ENCODE peak calls at places on chromosomes 12 and 14, in nine cellular contexts. X, M, A, R, Q, V, I, E and L are unnamed samples.

GRCh38 chr14:92480856-92481255 is 32.7 kb upstream of the RIN3 start:
- DNase-seq in M (no peak), R (no peak), Q (peak; percentile 31), E (no peak), I (no peak), A (no peak), V (no peak), X (no peak), L (no peak)

GRCh38 chr12:11133816-11134215 is 628 bp downstream of the TAS2R30 start:
- DNase-seq in X (no peak), M (no peak), V (no peak), I (no peak), Q (no peak), E (no peak), A (no peak), R (no peak), L (no peak)

GRCh38 chr12:19885092-19885813 is 446.0 kb downstream of the AEBP2 start:
- DNase-seq in R (peak; percentile 54), A (no peak), E (no peak), V (no peak), X (no peak), Q (no peak), M (no peak), I (peak; percentile 63), L (no peak)

GRCh38 chr14:70107309-70107708 is 81.4 kb downstream of the SLC8A3 start:
- DNase-seq in V (no peak), E (no peak), I (no peak), M (no peak), R (no peak), X (no peak), Q (no peak), A (no peak), L (no peak)

GRCh38 chr12:122096591-122097149 is 18.1 kb downstream of the MLXIP start:
- DNase-seq in Q (no peak), X (no peak), V (no peak), A (no peak), M (no peak), R (peak; percentile 70), I (peak; percentile 82), E (no peak), L (no peak)

GRCh38 chr14:92670177-92670576 is 78.2 kb downstream of the LGMN start:
- DNase-seq in R (peak; percentile 86), V (no peak), A (no peak), I (peak; percentile 60), M (peak; percentile 11), X (peak; percentile 97), E (peak; percentile 57), Q (no peak), L (peak; percentile 63)

GRCh38 chr12:131442337-131442918 is 268.5 kb upstream of the SFSWAP start:
- DNase-seq in R (no peak), X (no peak), A (no peak), E (no peak), V (no peak), M (no peak), I (no peak), Q (no peak), L (no peak)

GRCh38 chr14:33480589-33481184 is 470.2 kb downstream of the EGLN3 start:
- DNase-seq in R (no peak), X (no peak), Q (no peak), A (no peak), I (no peak), V (no peak), E (no peak), M (no peak), L (no peak)

DNA sequence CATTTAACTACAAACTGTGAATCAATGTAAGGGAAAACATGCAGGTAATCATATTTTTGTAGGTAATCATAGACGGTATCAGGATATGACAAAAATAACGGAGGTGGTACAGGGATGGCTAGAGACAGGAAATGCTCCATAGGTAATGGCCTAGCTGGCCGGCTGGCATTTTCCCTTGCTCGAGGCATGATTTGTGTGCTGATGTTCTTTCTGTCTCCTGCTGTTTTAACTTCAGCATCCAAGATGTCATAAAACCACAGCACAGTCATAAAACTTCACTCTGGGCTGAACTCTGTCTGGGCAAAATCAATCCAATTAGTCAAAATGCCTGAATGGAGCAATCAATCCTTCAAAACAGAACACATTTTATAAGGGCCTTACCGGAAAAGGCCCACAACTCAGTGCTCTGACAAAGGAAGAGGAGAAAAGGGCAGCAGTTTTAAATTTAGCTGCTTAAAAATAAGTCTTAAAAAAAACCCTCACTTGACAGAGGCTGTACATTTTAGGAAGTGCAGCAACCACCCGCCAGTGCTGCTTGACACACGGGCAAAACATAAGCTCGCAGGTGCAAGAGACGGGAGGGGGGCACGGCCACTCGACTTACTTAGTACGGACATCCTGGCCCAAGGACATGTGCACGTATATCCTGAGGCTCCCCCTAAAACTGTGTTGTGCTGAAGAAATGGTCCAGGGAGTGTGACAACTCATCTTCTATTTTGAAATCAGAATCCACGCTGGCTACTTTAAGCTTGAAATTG is 40.5 kb upstream of the GPR68 start:
- DNase-seq in R (no peak), V (no peak), X (no peak), M (no peak), I (no peak), A (no peak), Q (no peak), E (peak; percentile 39), L (no peak)
- H3K4me3 ChIP-seq in R (no peak overlapping the region), V (no peak overlapping the region), X (no peak overlapping the region), M (no peak overlapping the region), I (no peak overlapping the region), A (no peak overlapping the region), Q (no peak overlapping the region), E (no peak overlapping the region), L (no peak overlapping the region)

GRCh38 chr14:93984070-93984469 is 7.7 kb upstream of the ASB2 start:
- DNase-seq in X (no peak), A (no peak), Q (no peak), I (no peak), E (peak; percentile 26), V (no peak), R (peak; percentile 81), M (peak; percentile 7), L (no peak)

GRCh38 chr14:93987376-93987775 is 9.7 kb upstream of the CCDC197 start:
- DNase-seq in A (no peak), V (no peak), E (no peak), X (no peak), I (no peak), M (no peak), Q (no peak), R (no peak), L (no peak)

GRCh38 chr14:93986972-93987371 is 10.1 kb upstream of the CCDC197 start:
- DNase-seq in M (no peak), E (no peak), I (no peak), R (no peak), X (no peak), V (no peak), Q (no peak), A (no peak), L (no peak)

GRCh38 chr14:93982684-93983007 is 6.3 kb upstream of the ASB2 start:
- DNase-seq in E (peak; percentile 28), R (no peak), I (no peak), M (no peak), V (no peak), X (no peak), A (no peak), Q (no peak), L (no peak)

DNA sequence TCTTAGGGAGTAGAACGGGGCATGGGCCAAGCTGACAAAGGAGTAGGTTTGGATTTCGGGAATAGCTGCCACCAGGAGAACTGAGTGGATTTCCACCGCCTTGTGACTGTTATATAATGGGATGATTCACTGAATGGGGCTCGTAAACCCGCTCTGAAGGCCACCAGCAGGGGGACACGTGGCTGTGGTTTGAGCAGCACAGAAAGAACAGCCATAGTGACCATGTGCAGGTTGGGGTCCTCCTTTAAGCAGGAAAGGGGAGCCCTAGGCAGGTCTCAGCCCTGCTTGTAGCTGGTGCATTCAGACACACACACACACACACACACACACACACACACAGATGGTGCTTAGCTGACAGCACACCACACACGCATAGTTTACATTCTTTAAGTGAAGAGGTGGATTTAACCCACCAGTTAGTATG is 8.6 kb upstream of the ASB2 start:
- DNase-seq in E (peak; percentile 27), X (peak; percentile 36), R (peak; percentile 91), V (peak; percentile 76), A (peak; percentile 77), I (peak; percentile 59), M (peak; percentile 70), Q (no peak), L (peak; percentile 40)
- TF ChIP-seq CTCF in E (no peak), X (peak; percentile 56), R (peak; percentile 50), V (peak; percentile 24), A (peak; percentile 85), I (peak; percentile 28), M (peak; percentile 62), Q (no peak), L (peak; percentile 42)

DNA sequence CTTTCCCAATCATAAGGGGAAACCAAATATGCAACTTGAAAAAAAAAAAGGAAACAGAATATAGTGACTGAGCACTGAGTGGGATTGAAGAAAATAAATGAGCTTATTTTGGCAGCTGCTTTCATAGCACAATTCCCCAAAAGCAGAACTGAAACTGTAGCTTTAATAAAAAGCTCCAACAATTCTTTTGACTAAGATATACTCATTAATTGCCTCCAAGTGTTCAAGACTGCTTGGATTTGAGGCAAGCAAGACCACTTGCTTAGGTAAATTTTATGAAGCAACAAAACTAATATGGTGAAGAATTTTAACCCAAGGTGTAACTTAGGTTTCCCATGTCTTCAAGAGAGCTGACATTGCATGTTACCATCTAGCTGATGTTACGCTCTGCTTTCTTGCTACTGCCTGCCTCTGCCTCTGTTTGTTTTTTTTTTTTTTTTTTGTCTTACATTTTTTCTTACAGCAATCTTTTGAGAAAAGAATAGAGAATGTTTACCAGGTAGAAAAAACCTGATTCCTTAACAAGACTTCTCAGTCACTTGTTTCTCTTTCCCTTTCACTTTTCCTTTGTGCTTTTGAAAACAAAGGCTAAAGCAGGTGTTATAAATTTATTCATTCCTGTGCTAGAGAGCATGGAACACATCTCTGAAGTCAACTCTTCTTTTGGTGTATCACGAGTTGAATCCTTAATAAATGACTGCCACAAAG is 134.4 kb downstream of the BCAT1 start:
- DNase-seq in V (no peak), E (no peak), I (no peak), R (no peak), Q (no peak), A (no peak), M (no peak), X (no peak), L (peak; percentile 63)
- H3K4me3 ChIP-seq in V (no peak overlapping the region), E (peak overlapping the region; percentile 26), I (no peak overlapping the region), R (no peak overlapping the region), Q (peak overlapping the region; percentile 21), A (no peak overlapping the region), M (no peak overlapping the region), X (no peak overlapping the region), L (peak overlapping the region; percentile 45)

GRCh38 chr12:109430244-109430643 is 46.9 kb downstream of the KCTD10 start:
- DNase-seq in E (no peak), I (no peak), Q (no peak), X (no peak), A (no peak), M (no peak), R (no peak), V (no peak), L (no peak)

GRCh38 chr12:109432431-109432830 is 44.7 kb downstream of the KCTD10 start:
- DNase-seq in I (no peak), R (no peak), M (peak; percentile 23), A (no peak), X (no peak), Q (no peak), E (no peak), V (no peak), L (peak; percentile 3)

GRCh38 chr12:109432842-109433304 is 44.2 kb downstream of the KCTD10 start:
- DNase-seq in X (peak; percentile 30), E (peak; percentile 89), M (peak; percentile 91), A (peak; percentile 69), I (peak; percentile 84), V (peak; percentile 69), R (peak; percentile 78), Q (peak; percentile 82), L (peak; percentile 82)

GRCh38 chr12:109423392-109423791 is 53.7 kb downstream of the KCTD10 start:
- DNase-seq in M (no peak), I (no peak), V (no peak), E (no peak), X (no peak), R (no peak), A (no peak), Q (no peak), L (no peak)

DNA sequence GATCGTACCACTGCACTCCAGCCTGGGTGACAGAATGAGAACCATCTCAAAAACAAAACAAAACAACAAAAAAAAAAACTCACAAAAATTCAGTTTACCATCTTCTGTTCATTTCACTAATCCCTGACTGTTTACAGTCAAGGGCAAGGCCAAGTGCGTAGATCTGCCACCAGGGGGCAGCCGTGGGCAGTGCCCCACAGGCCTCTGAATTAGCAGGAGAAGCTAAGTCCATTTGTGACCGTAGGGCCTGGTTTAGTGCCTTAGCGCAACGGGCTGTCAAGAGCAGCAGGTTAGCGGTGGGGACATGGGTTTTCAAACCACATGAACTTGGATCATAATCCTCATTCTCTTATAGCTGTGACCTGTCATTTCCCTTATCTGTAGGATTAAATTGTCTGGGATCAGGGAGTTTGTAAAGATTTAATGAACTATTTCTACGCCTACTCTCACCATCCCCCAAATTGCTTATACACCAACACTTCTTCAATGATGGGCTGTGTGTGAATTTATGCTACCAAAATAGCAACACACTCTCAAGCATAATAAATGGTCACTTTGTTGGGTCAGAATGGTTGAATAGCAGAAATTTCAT is 49.0 kb downstream of the KCTD10 start:
- DNase-seq in R (peak; percentile 79), E (peak; percentile 85), I (peak; percentile 87), A (peak; percentile 62), V (peak; percentile 74), M (peak; percentile 91), Q (peak; percentile 84), X (peak; percentile 52), L (peak; percentile 82)
- TF ChIP-seq CTCF in R (peak; percentile 96), E (peak; percentile 99), I (no peak), A (peak; percentile 90), V (peak; percentile 92), M (peak; percentile 98), Q (peak; percentile 93), X (peak; percentile 99), L (peak; percentile 99)